ENCODE peak calls at places on chromosomes 3 and 15, in four cellular contexts. One of them, this sample, is unnamed.

GRCh38 chr3:149020839-149021252 is 29.5 kb downstream of the GYG1 start:
- DNase-seq in Panc1: no peak
- DNase-seq in left ventricle myocardium inferior: no peak
- DNase-seq in lung: no peak
- DNase-seq in this sample: no peak

GRCh38 chr3:180898572-180898971 is 13.9 kb upstream of the FXR1 start:
- DNase-seq in Panc1: no peak
- DNase-seq in left ventricle myocardium inferior: no peak
- DNase-seq in lung: no peak
- DNase-seq in this sample: no peak

GRCh38 chr3:133383175-133383574 is 16.7 kb upstream of the BFSP2 start:
- DNase-seq in Panc1: no peak
- DNase-seq in left ventricle myocardium inferior: no peak
- DNase-seq in lung: peak; percentile 59
- DNase-seq in this sample: no peak

GRCh38 chr15:40320931-40321371 is 2.5 kb upstream of the INAFM2 start:
- DNase-seq in Panc1: no peak
- DNase-seq in left ventricle myocardium inferior: no peak
- DNase-seq in lung: peak; percentile 60
- DNase-seq in this sample: no peak

GRCh38 chr3:99626415-99626788 is 12.0 kb upstream of the COL8A1 start:
- DNase-seq in Panc1: no peak
- DNase-seq in left ventricle myocardium inferior: no peak
- DNase-seq in lung: no peak
- DNase-seq in this sample: peak; percentile 32

GRCh38 chr15:57310876-57311275 is 65.4 kb upstream of the CGNL1 start:
- DNase-seq in Panc1: no peak
- DNase-seq in left ventricle myocardium inferior: no peak
- DNase-seq in lung: no peak
- DNase-seq in this sample: no peak

GRCh38 chr3:69770976-69771634 is 31.8 kb downstream of the MITF start:
- DNase-seq in Panc1: peak; percentile 82
- DNase-seq in left ventricle myocardium inferior: no peak
- DNase-seq in lung: no peak
- DNase-seq in this sample: no peak

GRCh38 chr3:113783463-113783862 is 36.6 kb downstream of the ATP6V1A start:
- DNase-seq in Panc1: no peak
- DNase-seq in left ventricle myocardium inferior: no peak
- DNase-seq in lung: no peak
- DNase-seq in this sample: peak; percentile 28

GRCh38 chr3:107106316-107106715 is 270.9 kb upstream of the CCDC54 start:
- DNase-seq in Panc1: no peak
- DNase-seq in left ventricle myocardium inferior: no peak
- DNase-seq in lung: no peak
- DNase-seq in this sample: no peak

GRCh38 chr3:160399347-160400047 is at the start of gene SMC4:
- DNase-seq in Panc1: peak; percentile 83
- DNase-seq in left ventricle myocardium inferior: peak; percentile 39
- DNase-seq in lung: peak; percentile 88
- DNase-seq in this sample: peak; percentile 87

GRCh38 chr3:69738859-69739203 is 433 bp upstream of the MITF start:
- DNase-seq in Panc1: no peak
- DNase-seq in left ventricle myocardium inferior: peak; percentile 29
- DNase-seq in lung: no peak
- DNase-seq in this sample: no peak

GRCh38 chr3:73056365-73057150 is 4.9 kb upstream of the EBLN2 start:
- DNase-seq in Panc1: peak; percentile 7
- DNase-seq in left ventricle myocardium inferior: no peak
- DNase-seq in lung: no peak
- DNase-seq in this sample: no peak

GRCh38 chr15:69713726-69714559 is 261.3 kb downstream of the RPLP1 start:
- DNase-seq in Panc1: no peak
- DNase-seq in left ventricle myocardium inferior: no peak
- DNase-seq in lung: no peak
- DNase-seq in this sample: peak; percentile 73

GRCh38 chr3:157151627-157152026 is 8.3 kb downstream of the CCNL1 start:
- DNase-seq in Panc1: no peak
- DNase-seq in left ventricle myocardium inferior: no peak
- DNase-seq in lung: no peak
- DNase-seq in this sample: no peak

GRCh38 chr3:157151151-157151550 is 8.8 kb downstream of the CCNL1 start:
- DNase-seq in Panc1: no peak
- DNase-seq in left ventricle myocardium inferior: no peak
- DNase-seq in lung: no peak
- DNase-seq in this sample: no peak

GRCh38 chr3:157148123-157148889 is 11.6 kb downstream of the CCNL1 start:
- DNase-seq in Panc1: no peak
- DNase-seq in left ventricle myocardium inferior: no peak
- DNase-seq in lung: no peak
- DNase-seq in this sample: no peak

GRCh38 chr3:157147099-157147803 is 12.7 kb downstream of the CCNL1 start:
- DNase-seq in Panc1: no peak
- DNase-seq in left ventricle myocardium inferior: no peak
- DNase-seq in lung: no peak
- DNase-seq in this sample: no peak

GRCh38 chr3:157149136-157149696 is 10.7 kb downstream of the CCNL1 start:
- DNase-seq in Panc1: no peak
- DNase-seq in left ventricle myocardium inferior: no peak
- DNase-seq in lung: no peak
- DNase-seq in this sample: no peak
- H3K36me3 ChIP-seq in Panc1: peaks cover 98% of the 10 kb centered on the region
- H3K36me3 ChIP-seq in left ventricle myocardium inferior: peaks cover 92% of the 10 kb centered on the region
- H3K36me3 ChIP-seq in lung: peaks cover 52% of the 10 kb centered on the region
- H3K36me3 ChIP-seq in this sample: peaks cover 11% of the 10 kb centered on the region

DNA sequence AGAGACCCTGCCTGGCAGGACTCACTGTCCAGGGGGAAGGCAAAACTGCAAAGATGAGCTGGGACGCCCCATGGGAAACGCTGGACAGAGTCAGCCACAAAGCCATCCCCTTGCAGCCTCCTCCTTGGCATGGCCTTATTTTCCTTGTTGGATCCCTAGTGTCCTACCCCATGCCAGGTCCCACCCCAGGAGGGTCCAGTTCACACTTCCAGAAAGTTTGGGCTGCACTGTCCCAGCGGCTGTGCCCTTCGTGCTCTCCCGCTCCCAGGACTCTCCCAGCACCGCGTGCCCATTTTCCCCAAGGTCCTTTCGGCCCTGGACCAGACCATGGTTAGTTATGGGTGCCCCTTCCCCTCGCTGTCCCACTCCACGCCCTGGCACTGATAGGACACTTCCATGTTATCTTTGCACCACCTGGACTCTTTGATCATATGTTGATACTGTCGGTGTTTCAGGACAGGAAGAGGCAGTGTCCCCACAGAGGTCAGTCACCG is 5.8 kb upstream of the NRROS start:
- DNase-seq in Panc1: no peak
- DNase-seq in left ventricle myocardium inferior: no peak
- DNase-seq in lung: no peak
- DNase-seq in this sample: no peak
- H3K4me3 ChIP-seq in Panc1: no peak overlapping the region
- H3K4me3 ChIP-seq in left ventricle myocardium inferior: peak overlapping the region; percentile 70
- H3K4me3 ChIP-seq in lung: no peak overlapping the region
- H3K4me3 ChIP-seq in this sample: peak overlapping the region; percentile 41

DNA sequence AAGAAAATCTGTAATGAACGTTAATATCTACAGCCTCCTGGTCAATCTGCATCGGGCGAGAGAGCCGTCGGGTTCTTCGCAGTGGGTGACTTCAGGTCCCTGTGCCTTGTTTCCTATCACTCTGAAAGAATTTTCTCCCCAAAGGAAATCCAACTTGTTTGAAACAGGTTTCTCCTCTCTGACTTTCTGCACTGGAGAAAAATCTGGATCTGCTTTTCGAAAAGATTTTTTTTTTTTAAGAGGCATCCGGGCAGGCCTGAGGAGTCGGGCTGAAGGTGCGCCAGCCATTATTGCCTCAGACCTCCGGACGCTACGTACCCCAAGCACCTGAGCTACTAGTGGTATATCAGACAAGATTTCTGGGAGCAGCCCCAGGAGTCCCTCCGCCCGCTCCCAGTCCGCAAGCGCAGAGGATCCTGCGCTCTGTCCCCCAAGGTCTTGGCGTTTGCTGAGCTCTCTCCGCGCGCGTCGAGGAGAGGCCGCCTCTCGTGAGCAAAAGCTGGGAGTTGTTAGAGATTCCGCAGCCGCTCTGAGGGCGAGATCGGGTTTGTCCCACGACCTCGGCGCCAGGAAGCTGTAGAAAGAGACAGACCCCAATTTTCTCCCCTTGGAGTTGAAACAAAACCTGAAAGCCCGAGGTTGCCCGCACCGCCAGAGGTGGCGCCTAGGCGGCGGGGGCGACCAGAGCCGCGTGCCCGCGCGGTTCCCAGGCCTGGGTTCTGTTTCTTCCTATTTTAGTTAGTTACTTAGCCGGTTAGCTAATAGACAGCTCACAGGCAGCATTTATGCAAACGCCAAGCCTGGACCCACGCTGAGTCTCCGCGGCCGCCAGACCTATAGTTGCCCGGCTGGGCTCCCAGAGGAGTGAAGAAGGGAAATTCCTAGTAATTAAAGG is 72.4 kb upstream of the POLG start:
- DNase-seq in Panc1: no peak
- DNase-seq in left ventricle myocardium inferior: no peak
- DNase-seq in lung: no peak
- DNase-seq in this sample: no peak
- TF ChIP-seq CTCF in Panc1: no peak
- TF ChIP-seq CTCF in left ventricle myocardium inferior: no peak
- TF ChIP-seq CTCF in lung: no peak
- TF ChIP-seq CTCF in this sample: peak; percentile 22

GRCh38 chr3:4986611-4987373 is 7.6 kb downstream of the BHLHE40 start:
- DNase-seq in Panc1: no peak
- DNase-seq in left ventricle myocardium inferior: peak; percentile 97
- DNase-seq in lung: peak; percentile 97
- DNase-seq in this sample: peak; percentile 86

GRCh38 chr3:4989649-4989966 is 10.4 kb downstream of the BHLHE40 start:
- DNase-seq in Panc1: no peak
- DNase-seq in left ventricle myocardium inferior: no peak
- DNase-seq in lung: no peak
- DNase-seq in this sample: no peak

GRCh38 chr3:4987374-4988296 is 8.4 kb downstream of the BHLHE40 start:
- DNase-seq in Panc1: no peak
- DNase-seq in left ventricle myocardium inferior: no peak
- DNase-seq in lung: no peak
- DNase-seq in this sample: no peak

GRCh38 chr3:4990061-4990460 is 10.8 kb downstream of the BHLHE40 start:
- DNase-seq in Panc1: no peak
- DNase-seq in left ventricle myocardium inferior: no peak
- DNase-seq in lung: no peak
- DNase-seq in this sample: no peak

DNA sequence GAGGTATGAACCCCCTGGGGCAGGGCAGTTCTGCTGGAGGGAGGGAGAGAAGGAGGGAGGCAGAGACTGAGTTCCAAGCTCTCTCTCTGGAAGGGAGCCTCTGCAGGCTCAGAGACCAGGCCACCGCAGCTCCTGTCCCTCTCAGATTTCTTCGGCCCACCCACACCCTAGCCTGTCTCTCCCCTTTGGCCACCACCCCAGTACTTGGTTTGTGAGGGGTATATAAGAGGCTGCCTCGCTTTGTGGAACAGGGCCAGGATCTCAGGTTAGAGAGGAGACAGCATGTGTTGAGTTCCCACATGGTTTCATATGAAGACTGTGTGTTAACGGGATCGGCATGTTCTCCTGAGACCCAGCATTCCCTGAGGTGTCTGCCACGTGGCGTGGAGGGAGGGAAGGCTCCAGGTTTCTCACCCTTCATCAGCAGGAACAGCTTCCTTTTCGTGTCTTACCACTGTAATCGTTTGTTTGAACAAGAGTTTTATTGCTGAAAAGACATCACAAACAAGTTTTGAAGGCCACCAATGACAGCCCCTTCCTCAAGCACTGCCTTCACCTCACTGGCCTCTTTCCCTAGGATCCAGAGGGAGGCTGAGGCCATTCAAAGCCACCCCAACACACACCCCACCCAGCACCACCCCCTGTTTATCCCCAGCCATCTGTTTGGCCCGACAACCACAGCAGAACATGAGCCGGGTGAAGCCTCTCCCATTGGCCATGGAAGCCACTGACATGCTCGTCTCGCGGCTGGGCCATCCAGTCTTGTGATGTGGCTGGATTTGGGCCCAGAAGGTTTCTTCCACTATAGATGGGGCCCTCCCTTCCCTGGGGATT is 9.8 kb downstream of the BHLHE40 start:
- DNase-seq in Panc1: no peak
- DNase-seq in left ventricle myocardium inferior: peak; percentile 50
- DNase-seq in lung: no peak
- DNase-seq in this sample: no peak
- H3K36me3 ChIP-seq in Panc1: peaks cover 3% of the 10 kb centered on the region
- H3K36me3 ChIP-seq in left ventricle myocardium inferior: no peaks in the 10 kb centered on the region
- H3K36me3 ChIP-seq in lung: no peaks in the 10 kb centered on the region
- H3K36me3 ChIP-seq in this sample: no peaks in the 10 kb centered on the region

GRCh38 chr3:40452057-40452456 is 5.1 kb upstream of the RPL14 start:
- DNase-seq in Panc1: no peak
- DNase-seq in left ventricle myocardium inferior: no peak
- DNase-seq in lung: no peak
- DNase-seq in this sample: no peak
- H3K4me3 ChIP-seq in Panc1: peak overlapping the region; percentile 78
- H3K4me3 ChIP-seq in left ventricle myocardium inferior: peak overlapping the region; percentile 81
- H3K4me3 ChIP-seq in lung: no peak overlapping the region
- H3K4me3 ChIP-seq in this sample: no peak overlapping the region

GRCh38 chr15:78131295-78132021 is at the start of gene CIB2:
- DNase-seq in Panc1: no peak
- DNase-seq in left ventricle myocardium inferior: peak; percentile 75
- DNase-seq in lung: peak; percentile 55
- DNase-seq in this sample: peak; percentile 85
- TF ChIP-seq CTCF in Panc1: peak; percentile 96
- TF ChIP-seq CTCF in left ventricle myocardium inferior: peak; percentile 90
- TF ChIP-seq CTCF in lung: peak; percentile 49
- TF ChIP-seq CTCF in this sample: peak; percentile 28

GRCh38 chr15:43877371-43877770 is 50.6 kb downstream of the WDR76 start:
- DNase-seq in Panc1: no peak
- DNase-seq in left ventricle myocardium inferior: no peak
- DNase-seq in lung: no peak
- DNase-seq in this sample: no peak

GRCh38 chr15:43879386-43880355 is 52.9 kb downstream of the WDR76 start:
- DNase-seq in Panc1: no peak
- DNase-seq in left ventricle myocardium inferior: peak; percentile 54
- DNase-seq in lung: no peak
- DNase-seq in this sample: no peak

GRCh38 chr15:43873651-43874050 is 46.8 kb downstream of the WDR76 start:
- DNase-seq in Panc1: no peak
- DNase-seq in left ventricle myocardium inferior: no peak
- DNase-seq in lung: no peak
- DNase-seq in this sample: no peak

GRCh38 chr15:43878466-43878865 is 51.7 kb downstream of the WDR76 start:
- DNase-seq in Panc1: no peak
- DNase-seq in left ventricle myocardium inferior: no peak
- DNase-seq in lung: no peak
- DNase-seq in this sample: no peak

GRCh38 chr15:43876872-43877271 is 50.1 kb downstream of the WDR76 start:
- DNase-seq in Panc1: no peak
- DNase-seq in left ventricle myocardium inferior: no peak
- DNase-seq in lung: no peak
- DNase-seq in this sample: no peak
- H3K36me3 ChIP-seq in Panc1: no peaks in the 10 kb centered on the region
- H3K36me3 ChIP-seq in left ventricle myocardium inferior: peaks cover 21% of the 10 kb centered on the region
- H3K36me3 ChIP-seq in lung: no peaks in the 10 kb centered on the region
- H3K36me3 ChIP-seq in this sample: peaks cover 13% of the 10 kb centered on the region

This sample was measured in GM06990.